ENCODE peak calls at places on chromosomes 13 and 19, in nine cellular contexts. D, K, O, S, T, N, V, L and I are unnamed samples. For H3K36me3, the result is how much of the 10 kb centered on the place peaks cover.

GRCh38 chr13:94233401-94233800 is 246.1 kb downstream of the DCT start:
- DNase-seq in O (no peak), N (peak), L (peak), T (peak), K (peak), S (no peak), V (peak), D (no peak), I (no peak)

GRCh38 chr13:101258071-101258470 is 158.2 kb downstream of the NALCN start:
- DNase-seq in L (no peak), V (peak), S (no peak), D (no peak), K (peak), T (no peak), N (peak), O (no peak), I (no peak)

GRCh38 chr13:49587311-49587847 is 2.0 kb upstream of the RCBTB1 start:
- DNase-seq in D (no peak), T (no peak), N (no peak), S (no peak), K (peak), L (no peak), O (no peak), V (peak), I (no peak)

GRCh38 chr19:46068345-46069258 is 27.8 kb upstream of the IGFL4 start:
- DNase-seq in K (peak), T (no peak), S (no peak), V (peak), N (peak), D (no peak), O (no peak), L (no peak), I (no peak)

GRCh38 chr19:824885-825284 is 2.8 kb upstream of the AZU1 start:
- DNase-seq in L (no peak), D (no peak), O (no peak), K (no peak), S (no peak), T (peak), N (no peak), V (no peak), I (no peak)

GRCh38 chr19:30665449-30665848 is 293.3 kb downstream of the ZNF536 start:
- DNase-seq in V (no peak), S (no peak), D (no peak), T (no peak), O (no peak), N (no peak), K (no peak), L (no peak), I (no peak)

GRCh38 chr19:49114630-49115363 is 627 bp downstream of the LIN7B start:
- DNase-seq in V (peak), T (peak), L (peak), N (no peak), O (peak), S (peak), D (peak), K (peak), I (no peak)

GRCh38 chr13:72745260-72745659 is 17.5 kb downstream of the BORA start:
- DNase-seq in D (no peak), T (no peak), L (no peak), N (no peak), S (no peak), V (peak), K (no peak), O (no peak), I (no peak)

GRCh38 chr19:604355-604754 is 14.7 kb downstream of the HCN2 start:
- DNase-seq in V (no peak), D (no peak), L (no peak), K (no peak), N (no peak), O (peak), S (no peak), T (no peak), I (no peak)

GRCh38 chr19:58181902-58182576 is 822 bp upstream of the ZNF274 start:
- DNase-seq in D (peak), N (no peak), O (no peak), V (no peak), L (peak), K (peak), S (peak), T (peak), I (no peak)

GRCh38 chr13:82717249-82717648 is 1165.0 kb downstream of the SLITRK1 start:
- DNase-seq in O (no peak), S (no peak), N (peak), D (no peak), L (no peak), T (no peak), K (peak), V (peak), I (no peak)

GRCh38 chr19:56076413-56076998 is 44.6 kb downstream of the ZNF787 start:
- DNase-seq in V (peak), T (no peak), S (peak), K (peak), O (peak), N (no peak), D (no peak), L (peak), I (no peak)

GRCh38 chr13:49580980-49581680 is 4.2 kb downstream of the RCBTB1 start:
- DNase-seq in V (no peak), O (no peak), N (no peak), L (no peak), D (no peak), T (no peak), K (no peak), S (no peak), I (no peak)

GRCh38 chr19:3034845-3035541 is 5.9 kb upstream of the TLE2 start:
- DNase-seq in T (no peak), O (no peak), V (peak), D (peak), N (no peak), L (peak), S (no peak), K (no peak), I (no peak)

GRCh38 chr13:33089311-33089710 is 73.1 kb downstream of the KL start:
- DNase-seq in N (no peak), V (no peak), L (no peak), O (no peak), S (no peak), D (no peak), K (no peak), T (no peak), I (no peak)

GRCh38 chr19:2841858-2842574 is 741 bp downstream of the ZNF555 start:
- DNase-seq in O (peak), T (no peak), N (no peak), D (peak), V (no peak), S (no peak), K (no peak), L (no peak), I (no peak)

GRCh38 chr19:31350033-31350692 is 927 bp upstream of the TSHZ3 start:
- DNase-seq in N (no peak), O (peak), D (peak), S (no peak), L (no peak), K (no peak), T (peak), V (no peak), I (no peak)

GRCh38 chr19:55471266-55471665 is 5.2 kb upstream of the ZNF628 start:
- DNase-seq in D (no peak), N (no peak), O (no peak), L (no peak), K (no peak), S (no peak), T (no peak), V (no peak), I (no peak)

GRCh38 chr13:106143930-106144709 is 391.3 kb downstream of the EFNB2 start:
- DNase-seq in K (no peak), D (no peak), T (no peak), V (no peak), O (no peak), N (no peak), L (no peak), S (no peak), I (no peak)

GRCh38 chr19:45121827-45122345 is 28.9 kb downstream of the PPP1R37 start:
- DNase-seq in K (no peak), V (no peak), O (no peak), L (no peak), N (no peak), T (no peak), S (no peak), D (no peak), I (no peak)

GRCh38 chr19:48342841-48343540 is 17.6 kb downstream of the EMP3 start:
- DNase-seq in T (no peak), V (peak), D (no peak), L (no peak), S (no peak), K (peak), N (no peak), O (no peak), I (no peak)

GRCh38 chr19:44903602-44904425 is 1.8 kb upstream of the APOE start:
- DNase-seq in O (peak), L (peak), D (peak), V (peak), K (peak), T (peak), N (no peak), S (peak), I (peak)

GRCh38 chr13:41546372-41547252 is 89.3 kb downstream of the RGCC start:
- DNase-seq in S (no peak), V (peak), K (peak), N (peak), T (no peak), O (no peak), L (no peak), D (no peak), I (no peak)

GRCh38 chr13:51419015-51419636 is 33.7 kb downstream of the INTS6 start:
- DNase-seq in N (no peak), S (no peak), O (no peak), V (no peak), L (no peak), K (no peak), D (no peak), T (no peak), I (no peak)
- H3K36me3 ChIP-seq in N (under half), S (under half), O (half or more), V (under half), L (under half), K (under half), D (under half), T (under half), I (under half)

DNA sequence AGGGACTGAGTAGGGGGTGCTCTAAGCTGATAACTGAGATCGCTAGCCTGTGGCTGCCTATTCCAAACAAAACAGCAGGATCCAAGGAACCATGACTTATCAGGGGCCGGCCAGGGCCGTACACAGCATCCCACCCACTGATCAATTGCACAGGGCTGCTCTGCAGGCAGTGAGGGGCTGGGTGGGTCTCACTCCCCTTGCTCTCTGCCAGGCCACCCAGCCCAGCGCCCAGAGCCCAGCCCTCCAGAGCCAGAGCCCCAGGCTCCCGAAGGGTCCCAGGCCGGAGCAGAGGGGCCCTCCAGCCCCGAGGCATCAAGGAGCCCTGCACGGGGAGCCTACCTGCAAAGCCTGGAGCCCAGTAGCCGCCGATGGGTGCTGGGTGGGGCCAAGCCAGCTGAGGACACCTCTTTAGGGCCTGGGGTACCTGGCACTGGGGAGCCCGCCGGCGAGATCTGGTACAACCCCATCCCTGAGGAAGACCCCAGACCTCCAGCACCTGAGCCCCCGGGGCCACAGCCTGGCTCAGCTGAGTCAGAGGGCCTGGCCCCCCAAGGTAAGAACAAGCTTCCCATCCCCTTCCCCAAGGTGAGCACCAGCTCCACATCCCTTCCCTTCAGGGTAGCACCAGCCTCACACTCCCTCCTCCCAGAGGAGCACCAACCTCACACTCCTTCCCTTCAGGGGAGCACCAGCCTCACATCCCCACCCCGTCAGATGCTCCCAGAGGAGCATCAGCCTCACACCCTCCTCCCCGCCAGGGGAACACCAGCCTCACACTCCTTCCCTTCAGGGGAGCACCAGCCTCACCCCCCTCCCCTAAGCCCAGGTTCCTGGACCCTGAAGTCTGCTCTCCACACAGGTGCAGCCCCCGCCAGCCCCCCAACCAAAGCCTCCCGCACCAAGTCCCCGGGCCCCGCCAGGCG is 1.9 kb downstream of the SYDE1 start:
- DNase-seq in L (no peak), S (no peak), K (no peak), N (no peak), V (no peak), D (no peak), T (peak), O (peak), I (no peak)
- H3K36me3 ChIP-seq in L (under half), S (under half), K (under half), N (under half), V (under half), D (under half), T (under half), O (half or more), I (half or more)

GRCh38 chr13:111302045-111302722 is 18.3 kb upstream of the TEX29 start:
- DNase-seq in D (no peak), L (no peak), K (no peak), O (no peak), S (no peak), V (no peak), N (no peak), T (no peak), I (no peak)
- H3K36me3 ChIP-seq in D (under half), L (under half), K (half or more), O (half or more), S (under half), V (half or more), N (under half), T (under half), I (half or more)

DNA sequence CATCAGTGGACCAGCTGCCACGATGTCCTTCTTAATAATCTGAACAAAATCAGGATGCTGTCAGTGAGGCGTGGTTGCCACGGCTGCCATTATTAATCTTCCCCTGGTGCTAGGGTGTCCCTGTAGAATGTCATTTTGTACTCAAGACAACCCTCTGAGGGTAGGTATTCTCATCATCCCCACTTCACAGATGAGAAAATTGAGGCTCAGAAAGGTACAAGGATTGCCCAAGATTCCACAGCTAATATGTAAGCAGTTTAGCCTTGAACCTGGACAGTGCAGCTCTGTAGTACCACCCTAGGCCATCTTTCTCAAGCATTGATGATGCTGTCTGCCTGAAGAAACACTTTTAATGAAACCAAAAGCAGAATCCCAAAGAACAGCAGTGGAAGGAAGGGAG is 8.1 kb downstream of the PPP2R1A start:
- DNase-seq in T (no peak), D (no peak), O (no peak), N (no peak), L (no peak), V (no peak), S (no peak), K (no peak), I (no peak)
- H3K36me3 ChIP-seq in T (under half), D (under half), O (under half), N (under half), L (under half), V (half or more), S (under half), K (under half), I (under half)

GRCh38 chr19:19276851-19277250 is 3.8 kb upstream of the TM6SF2 start:
- DNase-seq in S (no peak), D (no peak), O (peak), T (no peak), L (no peak), V (no peak), K (no peak), N (no peak), I (no peak)

GRCh38 chr19:19279062-19279612 is 6.0 kb upstream of the TM6SF2 start:
- DNase-seq in O (no peak), S (no peak), V (no peak), N (no peak), T (no peak), K (no peak), L (no peak), D (no peak), I (no peak)

GRCh38 chr19:19279853-19280252 is 6.8 kb upstream of the TM6SF2 start:
- DNase-seq in L (no peak), D (no peak), S (no peak), N (no peak), V (no peak), T (no peak), K (no peak), O (no peak), I (no peak)

GRCh38 chr19:19278315-19278714 is 5.2 kb upstream of the TM6SF2 start:
- DNase-seq in S (no peak), V (no peak), L (no peak), N (no peak), D (no peak), T (no peak), O (peak), K (no peak), I (no peak)

GRCh38 chr19:19280561-19280960 is 7.5 kb upstream of the TM6SF2 start:
- DNase-seq in N (peak), V (peak), S (no peak), T (no peak), O (no peak), K (no peak), D (no peak), L (no peak), I (no peak)
- H3K36me3 ChIP-seq in N (under half), V (half or more), S (half or more), T (under half), O (half or more), K (under half), D (half or more), L (under half), I (half or more)

DNA sequence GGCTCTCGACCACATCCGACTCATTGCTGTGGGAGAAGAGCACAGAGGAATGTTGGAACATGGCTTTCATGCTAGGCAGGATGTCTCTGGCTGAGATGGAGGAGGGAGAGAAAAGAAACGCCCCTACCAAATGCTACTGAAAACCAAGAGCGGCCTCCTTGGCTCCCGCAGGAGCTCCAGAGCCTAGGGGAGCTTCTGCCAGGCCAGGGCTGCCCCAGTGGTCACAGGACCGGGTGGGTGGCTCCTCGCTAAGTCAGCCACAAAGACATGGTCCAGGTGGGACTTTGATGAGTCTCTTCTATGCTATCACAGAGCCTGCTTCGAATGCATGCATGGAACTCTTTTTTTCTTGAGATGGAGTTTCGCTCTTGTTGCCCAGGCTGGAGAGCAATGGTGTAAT is 6.7 kb downstream of the LONP1 start:
- DNase-seq in V (no peak), O (no peak), T (no peak), S (no peak), D (no peak), K (no peak), N (no peak), L (no peak), I (no peak)
- H3K36me3 ChIP-seq in V (half or more), O (under half), T (under half), S (under half), D (under half), K (under half), N (under half), L (under half), I (under half)

GRCh38 chr19:7139095-7139494 is 69.6 kb downstream of the ZNF557 start:
- DNase-seq in S (no peak), N (no peak), K (no peak), O (no peak), V (no peak), L (no peak), D (no peak), T (no peak), I (no peak)

GRCh38 chr19:7137120-7137519 is 67.6 kb downstream of the ZNF557 start:
- DNase-seq in K (no peak), O (no peak), L (no peak), T (peak), S (no peak), V (no peak), D (no peak), N (no peak), I (no peak)

GRCh38 chr19:7142771-7143170 is 73.3 kb downstream of the ZNF557 start:
- DNase-seq in S (no peak), K (no peak), O (no peak), D (no peak), T (no peak), N (no peak), L (no peak), V (no peak), I (no peak)

GRCh38 chr19:7140137-7140536 is 70.6 kb downstream of the ZNF557 start:
- DNase-seq in N (no peak), S (no peak), K (no peak), O (no peak), V (no peak), L (no peak), T (no peak), D (no peak), I (no peak)

DNA sequence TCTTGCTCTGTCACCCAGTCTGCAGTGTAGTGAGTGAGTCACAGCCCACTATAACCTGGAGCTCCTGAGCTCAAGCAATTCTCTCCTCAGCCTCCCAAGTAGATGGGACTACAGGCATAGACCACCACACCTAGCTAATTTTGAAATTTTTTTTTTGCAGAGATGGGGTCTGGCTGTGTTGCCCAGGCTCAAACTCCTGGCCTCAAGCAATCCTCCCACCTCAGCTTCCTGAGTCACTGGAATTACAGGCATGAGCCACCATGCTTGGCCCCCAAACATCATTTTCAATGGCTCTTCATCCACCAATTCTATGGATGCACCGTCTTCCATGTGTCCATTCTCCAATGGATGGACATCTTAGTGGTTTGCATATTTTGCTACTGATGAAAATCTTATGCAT is 68.9 kb downstream of the ZNF557 start:
- DNase-seq in K (no peak), L (no peak), O (no peak), T (peak), V (no peak), N (no peak), D (no peak), S (no peak), I (no peak)
- H3K36me3 ChIP-seq in K (under half), L (under half), O (under half), T (under half), V (under half), N (under half), D (under half), S (under half), I (under half)

GRCh38 chr13:98874029-98874397 is 103.9 kb downstream of the DOCK9 start:
- DNase-seq in O (no peak), V (no peak), L (no peak), D (no peak), S (no peak), N (no peak), K (no peak), T (no peak), I (no peak)
- H3K36me3 ChIP-seq in O (under half), V (under half), L (under half), D (under half), S (under half), N (under half), K (under half), T (under half), I (under half)